ENCODE peak calls at places on chromosomes 11 and 22, in nine cellular contexts. L is K562, K is spleen, T is HCT116, Y is sigmoid colon, C is GM12878, D is stomach, U is SK-N-SH, F is suprapubic skin. W is an unnamed sample.

GRCh38 chr11:47469411-47470179 is 20.7 kb upstream of the RAPSN start:
- DNase-seq in L (no peak), K (peak; percentile 50), T (no peak), Y (no peak), C (no peak), D (no peak), U (no peak), F (no peak), W (no peak)

GRCh38 chr11:293852-294661 is 5.1 kb downstream of the PGGHG start:
- DNase-seq in L (no peak), K (peak; percentile 76), T (no peak), Y (peak; percentile 48), C (no peak), D (no peak), U (no peak), F (peak; percentile 62), W (no peak)

GRCh38 chr22:28283025-28283654 is 364.1 kb upstream of the PITPNB start:
- DNase-seq in L (no peak), K (no peak), T (no peak), Y (peak; percentile 40), C (no peak), D (no peak), U (no peak), F (no peak), W (no peak)

GRCh38 chr11:2573240-2574042 is 126.4 kb downstream of the KCNQ1OT1 start:
- DNase-seq in L (no peak), K (peak; percentile 56), T (no peak), Y (peak; percentile 56), C (no peak), D (no peak), U (no peak), F (peak; percentile 55), W (no peak)

GRCh38 chr11:1458340-1459218 is 28.0 kb downstream of the MOB2 start:
- DNase-seq in L (peak; percentile 86), K (no peak), T (no peak), Y (peak; percentile 96), C (no peak), D (peak; percentile 82), U (peak; percentile 90), F (no peak), W (no peak)

GRCh38 chr11:7555067-7555699 is 41.4 kb downstream of the PPFIBP2 start:
- DNase-seq in L (no peak), K (no peak), T (no peak), Y (no peak), C (no peak), D (peak; percentile 85), U (no peak), F (no peak), W (no peak)

GRCh38 chr11:130480166-130480565 is 31.7 kb downstream of the ADAMTS15 start:
- DNase-seq in L (no peak), K (no peak), T (no peak), Y (no peak), C (no peak), D (no peak), U (peak; percentile 1), F (no peak), W (no peak)

GRCh38 chr11:27926981-27927481 is 180.9 kb downstream of the KIF18A start:
- DNase-seq in L (peak; percentile 21), K (no peak), T (no peak), Y (no peak), C (no peak), D (no peak), U (no peak), F (no peak), W (peak; percentile 80)

GRCh38 chr11:74935285-74935684 is 13.6 kb downstream of the XRRA1 start:
- DNase-seq in L (no peak), K (no peak), T (no peak), Y (no peak), C (no peak), D (no peak), U (peak; percentile 12), F (no peak), W (no peak)

DNA sequence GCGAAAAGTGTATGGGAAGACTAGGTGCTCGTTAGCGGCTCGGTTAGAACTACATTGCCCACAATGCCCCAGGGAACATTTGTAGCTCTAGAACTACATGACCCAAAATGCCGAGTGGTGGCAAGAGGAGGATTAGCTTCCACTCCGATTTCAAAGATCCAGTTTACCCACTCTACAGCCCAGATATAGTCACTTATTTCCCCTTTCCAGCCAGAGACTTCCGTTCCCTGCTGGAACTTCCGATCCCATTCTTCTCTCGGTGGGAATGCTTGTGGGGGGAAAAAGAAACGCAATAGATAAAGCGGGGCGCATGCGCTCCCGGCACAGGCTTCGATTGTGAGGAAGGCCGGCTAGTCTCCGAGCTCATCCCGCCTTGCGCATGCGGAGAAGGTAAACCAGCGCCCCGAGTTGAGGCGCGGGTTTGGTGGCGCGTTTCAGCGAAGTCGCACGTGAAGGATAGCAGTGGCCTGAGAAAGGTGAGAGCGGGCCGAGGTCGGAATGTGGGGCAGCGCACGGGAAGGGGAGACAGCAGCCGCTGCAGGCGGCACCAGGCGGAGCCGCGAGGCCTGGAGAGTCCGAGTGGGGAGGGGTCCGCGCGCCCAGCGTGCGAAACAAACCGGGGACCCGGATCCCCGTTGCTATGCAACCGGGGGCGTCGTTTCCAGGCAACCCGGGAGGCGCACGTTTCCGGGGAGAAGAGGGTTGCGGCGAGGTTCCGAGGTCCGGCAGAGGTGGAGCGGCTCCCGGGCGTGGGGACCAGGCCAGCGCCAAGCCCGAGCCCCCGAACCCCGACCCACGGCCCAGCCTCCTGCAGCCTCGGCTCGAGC is at the start of gene TMEM109:
- DNase-seq in L (peak; percentile 95), K (peak; percentile 96), T (peak; percentile 73), Y (peak; percentile 94), C (peak; percentile 86), D (peak; percentile 90), U (peak; percentile 94), F (peak; percentile 91), W (peak; percentile 88)
- H3K27me3 ChIP-seq in L (no peaks in the 10 kb centered on the region), K (no peaks in the 10 kb centered on the region), T (no peaks in the 10 kb centered on the region), Y (no peaks in the 10 kb centered on the region), C (no peaks in the 10 kb centered on the region), D (no peaks in the 10 kb centered on the region), U (no peaks in the 10 kb centered on the region), F (no peaks in the 10 kb centered on the region), W (no peaks in the 10 kb centered on the region)

DNA sequence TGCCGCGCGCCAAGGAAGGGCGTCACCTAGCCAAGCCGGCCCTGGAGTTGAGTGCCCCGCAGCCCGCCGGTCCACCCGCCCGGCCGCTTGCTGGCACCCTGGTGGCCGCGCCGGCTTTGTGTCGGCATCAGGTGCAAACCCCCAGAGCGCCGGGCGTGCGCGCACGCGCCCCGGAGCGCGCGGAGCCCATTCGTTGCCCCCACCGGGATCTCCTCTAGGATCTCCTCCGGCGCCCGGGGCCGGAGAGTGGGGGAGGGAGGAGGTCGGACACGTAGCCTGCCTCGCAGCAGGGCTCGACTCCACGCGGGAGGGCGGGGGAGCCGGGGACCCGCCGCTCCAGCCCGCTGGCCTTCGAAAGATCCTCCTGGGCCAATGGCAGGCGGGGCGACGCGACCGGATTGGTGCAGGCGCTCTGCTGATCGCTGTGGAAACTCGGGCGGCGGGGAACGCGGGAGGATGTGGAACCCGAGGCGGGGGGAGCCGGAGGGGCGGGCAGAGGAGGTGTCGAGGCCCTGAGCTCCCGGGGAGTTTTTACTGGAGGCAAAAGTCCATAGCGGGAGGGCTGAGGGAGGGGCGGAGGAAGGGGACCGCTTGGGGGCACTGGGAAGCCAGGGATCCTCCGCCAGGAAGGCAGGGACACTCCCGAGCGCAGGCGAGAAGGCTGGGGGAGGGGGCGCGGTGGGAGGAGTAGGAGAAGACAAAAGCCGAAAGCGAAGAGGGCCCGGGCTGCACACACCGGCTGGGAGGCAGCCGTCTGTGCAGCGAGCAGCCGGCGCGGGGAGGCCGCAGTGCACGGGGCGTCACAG is at the start of gene FADS2:
- DNase-seq in L (no peak), K (peak; percentile 92), T (no peak), Y (peak; percentile 92), C (peak; percentile 81), D (peak; percentile 57), U (peak; percentile 93), F (peak; percentile 77), W (peak; percentile 45)
- TF ChIP-seq POLR2AphosphoS5 in L (no peak), K (no peak), T (no peak), Y (peak; percentile 67), C (no peak), D (peak; percentile 10), U (peak; percentile 86), F (no peak), W (peak; percentile 29)

GRCh38 chr11:103602846-103603245 is 433.6 kb upstream of the DDI1 start:
- DNase-seq in L (no peak), K (no peak), T (no peak), Y (no peak), C (no peak), D (no peak), U (no peak), F (no peak), W (no peak)

GRCh38 chr11:103608566-103608965 is 427.9 kb upstream of the DDI1 start:
- DNase-seq in L (no peak), K (no peak), T (no peak), Y (no peak), C (no peak), D (no peak), U (no peak), F (no peak), W (no peak)

GRCh38 chr11:103609117-103610066 is 427.0 kb upstream of the DDI1 start:
- DNase-seq in L (no peak), K (no peak), T (peak; percentile 78), Y (no peak), C (no peak), D (no peak), U (no peak), F (no peak), W (no peak)

GRCh38 chr11:103601230-103601846 is 435.1 kb upstream of the DDI1 start:
- DNase-seq in L (peak; percentile 31), K (no peak), T (no peak), Y (no peak), C (no peak), D (no peak), U (peak; percentile 47), F (no peak), W (peak; percentile 13)

DNA sequence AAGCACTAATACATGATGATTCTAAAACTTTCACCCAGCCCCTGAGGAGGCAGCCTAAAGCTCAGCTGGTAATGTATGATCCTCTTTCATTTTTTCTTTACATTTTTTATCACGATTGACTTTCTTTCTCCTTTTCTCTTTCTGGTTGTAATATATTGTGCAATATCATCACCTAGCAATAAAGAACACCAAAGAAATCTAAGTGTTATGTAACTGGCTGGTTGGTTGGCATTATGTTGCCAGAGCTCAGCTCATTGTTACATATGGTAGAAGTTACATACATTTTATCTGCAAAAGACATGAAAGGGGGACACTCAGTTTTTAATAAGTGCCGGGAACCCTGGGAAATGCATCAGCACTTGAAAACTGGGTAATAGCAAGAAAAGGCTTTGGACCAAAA is 432.1 kb upstream of the DDI1 start:
- DNase-seq in L (no peak), K (no peak), T (no peak), Y (no peak), C (no peak), D (no peak), U (no peak), F (no peak), W (no peak)
- H3K27me3 ChIP-seq in L (no peaks in the 10 kb centered on the region), K (no peaks in the 10 kb centered on the region), T (no peaks in the 10 kb centered on the region), Y (no peaks in the 10 kb centered on the region), C (no peaks in the 10 kb centered on the region), D (no peaks in the 10 kb centered on the region), U (no peaks in the 10 kb centered on the region), F (no peaks in the 10 kb centered on the region), W (no peaks in the 10 kb centered on the region)

GRCh38 chr22:39871008-39871798 is 22.4 kb downstream of the ENTHD1 start:
- DNase-seq in L (no peak), K (no peak), T (no peak), Y (no peak), C (no peak), D (no peak), U (no peak), F (no peak), W (no peak)
- TF ChIP-seq POLR2AphosphoS5 in L (no peak), K (no peak), T (no peak), Y (no peak), C (no peak), D (no peak), U (no peak), F (no peak), W (no peak)

W was measured in HL-60.